ENCODE peak calls at places on chromosome 13, in nine cellular contexts. One of them, this sample, is unnamed.

GRCh38 chr13:102779426-102780159 is 6.0 kb upstream of the TEX30 start:
- DNase-seq in GM23338: no peak
- DNase-seq in OCI-LY7: no peak
- DNase-seq in HCT116: no peak
- DNase-seq in neural progenitor cell: no peak
- DNase-seq in hepatocyte: no peak
- DNase-seq in GM23248: no peak
- DNase-seq in SK-N-SH: peak
- DNase-seq in MM.1S: peak
- DNase-seq in this sample: no peak

GRCh38 chr13:97568850-97569249 is 134.9 kb downstream of the RAP2A start:
- DNase-seq in GM23338: no peak
- DNase-seq in OCI-LY7: no peak
- DNase-seq in HCT116: no peak
- DNase-seq in neural progenitor cell: peak
- DNase-seq in hepatocyte: no peak
- DNase-seq in GM23248: no peak
- DNase-seq in SK-N-SH: no peak
- DNase-seq in MM.1S: no peak
- DNase-seq in this sample: peak

GRCh38 chr13:99969934-99970760 is 1.4 kb downstream of the ZIC5 start:
- DNase-seq in GM23338: peak
- DNase-seq in OCI-LY7: no peak
- DNase-seq in HCT116: peak
- DNase-seq in neural progenitor cell: peak
- DNase-seq in hepatocyte: no peak
- DNase-seq in GM23248: peak
- DNase-seq in SK-N-SH: no peak
- DNase-seq in MM.1S: peak
- DNase-seq in this sample: no peak

GRCh38 chr13:90272356-90272755 is 1075.1 kb upstream of the MIR17HG start:
- DNase-seq in GM23338: no peak
- DNase-seq in OCI-LY7: no peak
- DNase-seq in HCT116: no peak
- DNase-seq in neural progenitor cell: no peak
- DNase-seq in hepatocyte: no peak
- DNase-seq in GM23248: peak
- DNase-seq in SK-N-SH: no peak
- DNase-seq in MM.1S: no peak
- DNase-seq in this sample: peak

GRCh38 chr13:111278711-111279110 is 41.7 kb upstream of the TEX29 start:
- DNase-seq in GM23338: no peak
- DNase-seq in OCI-LY7: no peak
- DNase-seq in HCT116: no peak
- DNase-seq in neural progenitor cell: no peak
- DNase-seq in hepatocyte: no peak
- DNase-seq in GM23248: no peak
- DNase-seq in SK-N-SH: no peak
- DNase-seq in MM.1S: no peak
- DNase-seq in this sample: no peak

GRCh38 chr13:99974296-99974938 is 2.9 kb upstream of the ZIC5 start:
- DNase-seq in GM23338: peak
- DNase-seq in OCI-LY7: no peak
- DNase-seq in HCT116: no peak
- DNase-seq in neural progenitor cell: peak
- DNase-seq in hepatocyte: no peak
- DNase-seq in GM23248: no peak
- DNase-seq in SK-N-SH: peak
- DNase-seq in MM.1S: no peak
- DNase-seq in this sample: no peak

GRCh38 chr13:32381539-32381938 is 46.4 kb downstream of the N4BP2L1 start:
- DNase-seq in GM23338: peak
- DNase-seq in OCI-LY7: no peak
- DNase-seq in HCT116: peak
- DNase-seq in neural progenitor cell: peak
- DNase-seq in hepatocyte: peak
- DNase-seq in GM23248: peak
- DNase-seq in SK-N-SH: peak
- DNase-seq in MM.1S: no peak
- DNase-seq in this sample: peak

GRCh38 chr13:81762449-81762848 is 1421.5 kb upstream of the SPRY2 start:
- DNase-seq in GM23338: peak
- DNase-seq in OCI-LY7: no peak
- DNase-seq in HCT116: no peak
- DNase-seq in neural progenitor cell: no peak
- DNase-seq in hepatocyte: no peak
- DNase-seq in GM23248: no peak
- DNase-seq in SK-N-SH: no peak
- DNase-seq in MM.1S: no peak
- DNase-seq in this sample: no peak

GRCh38 chr13:101945435-101945834 is 456.4 kb downstream of the FGF14 start:
- DNase-seq in GM23338: peak
- DNase-seq in OCI-LY7: no peak
- DNase-seq in HCT116: no peak
- DNase-seq in neural progenitor cell: peak
- DNase-seq in hepatocyte: no peak
- DNase-seq in GM23248: no peak
- DNase-seq in SK-N-SH: no peak
- DNase-seq in MM.1S: no peak
- DNase-seq in this sample: no peak

GRCh38 chr13:44309771-44310767 is 63.6 kb upstream of the SERP2 start:
- DNase-seq in GM23338: no peak
- DNase-seq in OCI-LY7: no peak
- DNase-seq in HCT116: no peak
- DNase-seq in neural progenitor cell: no peak
- DNase-seq in hepatocyte: no peak
- DNase-seq in GM23248: no peak
- DNase-seq in SK-N-SH: no peak
- DNase-seq in MM.1S: no peak
- DNase-seq in this sample: peak

GRCh38 chr13:66660013-66660804 is 569.9 kb downstream of the PCDH9 start:
- DNase-seq in GM23338: no peak
- DNase-seq in OCI-LY7: peak
- DNase-seq in HCT116: no peak
- DNase-seq in neural progenitor cell: no peak
- DNase-seq in hepatocyte: peak
- DNase-seq in GM23248: peak
- DNase-seq in SK-N-SH: no peak
- DNase-seq in MM.1S: no peak
- DNase-seq in this sample: peak

GRCh38 chr13:46559272-46559805 is 6.4 kb downstream of the LRCH1 start:
- DNase-seq in GM23338: no peak
- DNase-seq in OCI-LY7: no peak
- DNase-seq in HCT116: no peak
- DNase-seq in neural progenitor cell: no peak
- DNase-seq in hepatocyte: no peak
- DNase-seq in GM23248: peak
- DNase-seq in SK-N-SH: no peak
- DNase-seq in MM.1S: no peak
- DNase-seq in this sample: no peak

GRCh38 chr13:62964522-62964921 is 1548.9 kb upstream of the PCDH20 start:
- DNase-seq in GM23338: no peak
- DNase-seq in OCI-LY7: no peak
- DNase-seq in HCT116: no peak
- DNase-seq in neural progenitor cell: no peak
- DNase-seq in hepatocyte: no peak
- DNase-seq in GM23248: no peak
- DNase-seq in SK-N-SH: no peak
- DNase-seq in MM.1S: no peak
- DNase-seq in this sample: no peak

GRCh38 chr13:113938716-113939115 is 35.2 kb downstream of the C13orf46 start:
- DNase-seq in GM23338: no peak
- DNase-seq in OCI-LY7: no peak
- DNase-seq in HCT116: no peak
- DNase-seq in neural progenitor cell: no peak
- DNase-seq in hepatocyte: no peak
- DNase-seq in GM23248: no peak
- DNase-seq in SK-N-SH: peak
- DNase-seq in MM.1S: no peak
- DNase-seq in this sample: no peak

GRCh38 chr13:110273254-110273653 is 33.7 kb downstream of the COL4A1 start:
- DNase-seq in GM23338: no peak
- DNase-seq in OCI-LY7: no peak
- DNase-seq in HCT116: no peak
- DNase-seq in neural progenitor cell: no peak
- DNase-seq in hepatocyte: no peak
- DNase-seq in GM23248: no peak
- DNase-seq in SK-N-SH: no peak
- DNase-seq in MM.1S: no peak
- DNase-seq in this sample: no peak

GRCh38 chr13:28100149-28101121 is at the start of gene FLT3:
- DNase-seq in GM23338: peak
- DNase-seq in OCI-LY7: no peak
- DNase-seq in HCT116: peak
- DNase-seq in neural progenitor cell: peak
- DNase-seq in hepatocyte: peak
- DNase-seq in GM23248: peak
- DNase-seq in SK-N-SH: peak
- DNase-seq in MM.1S: peak
- DNase-seq in this sample: peak

GRCh38 chr13:98664047-98664446 is 87.1 kb upstream of the STK24 start:
- DNase-seq in GM23338: no peak
- DNase-seq in OCI-LY7: no peak
- DNase-seq in HCT116: peak
- DNase-seq in neural progenitor cell: no peak
- DNase-seq in hepatocyte: no peak
- DNase-seq in GM23248: peak
- DNase-seq in SK-N-SH: no peak
- DNase-seq in MM.1S: no peak
- DNase-seq in this sample: peak
- TF ChIP-seq EZH2phosphoT487 in GM23338: no peak
- TF ChIP-seq EZH2phosphoT487 in OCI-LY7: no peak
- TF ChIP-seq EZH2phosphoT487 in HCT116: no peak
- TF ChIP-seq EZH2phosphoT487 in neural progenitor cell: no peak
- TF ChIP-seq EZH2phosphoT487 in hepatocyte: no peak
- TF ChIP-seq EZH2phosphoT487 in GM23248: no peak
- TF ChIP-seq EZH2phosphoT487 in SK-N-SH: no peak
- TF ChIP-seq EZH2phosphoT487 in MM.1S: no peak
- TF ChIP-seq EZH2phosphoT487 in this sample: no peak

GRCh38 chr13:79812070-79812850 is 331.3 kb downstream of the NDFIP2 start:
- DNase-seq in GM23338: no peak
- DNase-seq in OCI-LY7: no peak
- DNase-seq in HCT116: no peak
- DNase-seq in neural progenitor cell: no peak
- DNase-seq in hepatocyte: no peak
- DNase-seq in GM23248: no peak
- DNase-seq in SK-N-SH: no peak
- DNase-seq in MM.1S: no peak
- DNase-seq in this sample: no peak
- TF ChIP-seq EZH2phosphoT487 in GM23338: no peak
- TF ChIP-seq EZH2phosphoT487 in OCI-LY7: no peak
- TF ChIP-seq EZH2phosphoT487 in HCT116: no peak
- TF ChIP-seq EZH2phosphoT487 in neural progenitor cell: no peak
- TF ChIP-seq EZH2phosphoT487 in hepatocyte: no peak
- TF ChIP-seq EZH2phosphoT487 in GM23248: no peak
- TF ChIP-seq EZH2phosphoT487 in SK-N-SH: no peak
- TF ChIP-seq EZH2phosphoT487 in MM.1S: no peak
- TF ChIP-seq EZH2phosphoT487 in this sample: no peak

DNA sequence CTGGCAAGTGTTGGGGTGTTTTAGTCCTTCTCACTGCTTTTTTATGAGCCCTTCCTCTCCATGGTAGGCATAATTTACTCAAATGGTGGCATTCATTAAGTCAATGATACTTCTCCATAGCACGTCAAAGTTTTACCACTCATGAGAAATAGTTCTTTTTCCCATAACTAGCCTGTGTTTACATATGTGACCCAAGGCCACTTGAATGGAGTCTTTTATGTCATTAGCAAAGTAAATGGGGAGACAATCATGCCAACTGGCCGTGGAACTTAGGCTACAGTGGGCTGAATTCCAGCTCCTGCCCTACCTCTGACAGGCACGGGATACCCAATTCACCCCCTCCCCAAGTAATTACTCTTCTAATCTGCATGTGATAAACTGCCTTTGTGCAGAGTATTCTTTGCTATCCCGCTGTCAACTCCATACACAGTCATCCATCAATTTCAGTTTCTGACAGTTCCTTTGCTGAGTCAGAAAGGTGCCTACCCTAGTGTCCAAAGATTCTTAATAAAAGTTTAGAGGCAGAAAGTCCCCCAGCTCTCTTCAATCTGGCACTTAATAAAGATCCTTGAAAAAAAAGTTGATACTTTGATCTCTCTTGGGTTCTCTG is 16.9 kb downstream of the PROSER1 start:
- DNase-seq in GM23338: no peak
- DNase-seq in OCI-LY7: no peak
- DNase-seq in HCT116: no peak
- DNase-seq in neural progenitor cell: no peak
- DNase-seq in hepatocyte: no peak
- DNase-seq in GM23248: no peak
- DNase-seq in SK-N-SH: no peak
- DNase-seq in MM.1S: no peak
- DNase-seq in this sample: no peak
- TF ChIP-seq EZH2phosphoT487 in GM23338: no peak
- TF ChIP-seq EZH2phosphoT487 in OCI-LY7: no peak
- TF ChIP-seq EZH2phosphoT487 in HCT116: no peak
- TF ChIP-seq EZH2phosphoT487 in neural progenitor cell: no peak
- TF ChIP-seq EZH2phosphoT487 in hepatocyte: no peak
- TF ChIP-seq EZH2phosphoT487 in GM23248: no peak
- TF ChIP-seq EZH2phosphoT487 in SK-N-SH: no peak
- TF ChIP-seq EZH2phosphoT487 in MM.1S: no peak
- TF ChIP-seq EZH2phosphoT487 in this sample: no peak

DNA sequence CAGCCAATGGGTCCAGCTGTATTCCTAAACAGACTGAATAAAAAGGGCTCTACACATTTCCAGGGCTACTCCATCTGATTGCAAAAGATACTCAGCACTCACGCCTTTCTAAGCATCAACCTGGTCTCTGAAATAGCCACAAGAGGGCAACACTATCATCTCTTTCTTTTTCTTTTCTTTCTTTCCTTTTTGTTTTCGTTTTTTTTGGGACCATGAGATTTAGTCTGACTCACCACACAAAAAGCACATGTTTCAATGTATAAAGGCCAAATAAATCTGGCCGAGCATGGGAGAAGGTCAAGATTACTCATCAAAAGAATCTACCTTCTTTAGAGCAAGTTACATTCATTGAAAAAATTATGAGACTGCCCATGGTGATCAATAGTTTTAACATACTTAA is 805.6 kb upstream of the ARGLU1 start:
- DNase-seq in GM23338: peak
- DNase-seq in OCI-LY7: no peak
- DNase-seq in HCT116: no peak
- DNase-seq in neural progenitor cell: peak
- DNase-seq in hepatocyte: peak
- DNase-seq in GM23248: peak
- DNase-seq in SK-N-SH: no peak
- DNase-seq in MM.1S: no peak
- DNase-seq in this sample: peak
- TF ChIP-seq EZH2phosphoT487 in GM23338: no peak
- TF ChIP-seq EZH2phosphoT487 in OCI-LY7: no peak
- TF ChIP-seq EZH2phosphoT487 in HCT116: no peak
- TF ChIP-seq EZH2phosphoT487 in neural progenitor cell: no peak
- TF ChIP-seq EZH2phosphoT487 in hepatocyte: no peak
- TF ChIP-seq EZH2phosphoT487 in GM23248: no peak
- TF ChIP-seq EZH2phosphoT487 in SK-N-SH: no peak
- TF ChIP-seq EZH2phosphoT487 in MM.1S: no peak
- TF ChIP-seq EZH2phosphoT487 in this sample: no peak